ENCODE peak calls at places on chromosomes 5 and 9, in seven cellular contexts. M, R, T, D, B, C and S are unnamed samples.

GRCh38 chr5:78655731-78656130 is 7.2 kb upstream of the LHFPL2 start:
- DNase-seq in M (no peak), R (no peak), T (no peak), D (no peak), B (no peak), C (no peak), S (no peak)

GRCh38 chr5:36876389-36876964 is at the start of gene NIPBL:
- DNase-seq in M (peak), R (peak), T (peak), D (peak), B (peak), C (peak), S (peak)

GRCh38 chr5:172886974-172887491 is 53.0 kb downstream of the ERGIC1 start:
- DNase-seq in M (no peak), R (peak), T (peak), D (no peak), B (peak), C (no peak), S (no peak)

GRCh38 chr5:180085837-180086236 is 14.3 kb upstream of the RNF130 start:
- DNase-seq in M (peak), R (no peak), T (peak), D (no peak), B (no peak), C (no peak), S (peak)

GRCh38 chr9:75146229-75146628 is 57.9 kb downstream of the OSTF1 start:
- DNase-seq in M (no peak), R (no peak), T (peak), D (no peak), B (no peak), C (no peak), S (no peak)

GRCh38 chr5:107313098-107313497 is 357.6 kb downstream of the EFNA5 start:
- DNase-seq in M (no peak), R (no peak), T (no peak), D (no peak), B (no peak), C (no peak), S (no peak)

GRCh38 chr9:2610985-2611384 is 10.6 kb upstream of the VLDLR start:
- DNase-seq in M (no peak), R (no peak), T (peak), D (no peak), B (no peak), C (no peak), S (no peak)

GRCh38 chr9:136090768-136091581 is 4.1 kb downstream of the NACC2 start:
- DNase-seq in M (peak), R (peak), T (no peak), D (peak), B (peak), C (no peak), S (peak)

GRCh38 chr5:136276946-136277345 is 84.0 kb upstream of the SMIM32 start:
- DNase-seq in M (no peak), R (no peak), T (peak), D (no peak), B (no peak), C (no peak), S (no peak)

GRCh38 chr5:68708842-68709170 is 385.0 kb upstream of the SLC30A5 start:
- DNase-seq in M (no peak), R (no peak), T (peak), D (no peak), B (no peak), C (no peak), S (no peak)

GRCh38 chr5:131164931-131165727 is at the start of gene HINT1:
- DNase-seq in M (peak), R (peak), T (peak), D (peak), B (peak), C (peak), S (peak)
- TF ChIP-seq CTCF in M (no peak), R (no peak), T (peak), D (no peak), B (no peak), C (peak), S (no peak)

GRCh38 chr5:181088289-181088688 is 42.7 kb downstream of the OR2V1 start:
- DNase-seq in M (peak), R (no peak), T (no peak), D (no peak), B (no peak), C (no peak), S (peak)
- TF ChIP-seq CTCF in M (peak), R (no peak), T (peak), D (peak), B (no peak), C (peak), S (peak)

GRCh38 chr5:41199660-41200059 is 13.7 kb downstream of the C6 start:
- DNase-seq in M (no peak), R (no peak), T (no peak), D (no peak), B (no peak), C (no peak), S (no peak)

GRCh38 chr5:41196197-41196596 is 17.1 kb downstream of the C6 start:
- DNase-seq in M (no peak), R (no peak), T (no peak), D (no peak), B (no peak), C (no peak), S (no peak)

GRCh38 chr5:41200506-41200905 is 12.8 kb downstream of the C6 start:
- DNase-seq in M (no peak), R (no peak), T (no peak), D (no peak), B (no peak), C (no peak), S (no peak)

GRCh38 chr5:41195228-41195627 is 18.1 kb downstream of the C6 start:
- DNase-seq in M (no peak), R (no peak), T (no peak), D (no peak), B (no peak), C (no peak), S (no peak)

GRCh38 chr5:41201082-41201772 is 12.1 kb downstream of the C6 start:
- DNase-seq in M (no peak), R (no peak), T (peak), D (no peak), B (no peak), C (no peak), S (no peak)
- TF ChIP-seq CTCF in M (no peak), R (no peak), T (no peak), D (no peak), B (no peak), C (no peak), S (no peak)

GRCh38 chr5:137822158-137822764 is 45.4 kb upstream of the MYOT start:
- DNase-seq in M (peak), R (peak), T (peak), D (no peak), B (peak), C (peak), S (peak)
- TF ChIP-seq CTCF in M (peak), R (peak), T (peak), D (peak), B (peak), C (peak), S (no peak)

GRCh38 chr9:133437753-133438531 is 15.8 kb downstream of the ADAMTS13 start:
- DNase-seq in M (peak), R (no peak), T (no peak), D (no peak), B (no peak), C (peak), S (no peak)
- TF ChIP-seq CTCF in M (peak), R (no peak), T (peak), D (no peak), B (no peak), C (peak), S (no peak)

DNA sequence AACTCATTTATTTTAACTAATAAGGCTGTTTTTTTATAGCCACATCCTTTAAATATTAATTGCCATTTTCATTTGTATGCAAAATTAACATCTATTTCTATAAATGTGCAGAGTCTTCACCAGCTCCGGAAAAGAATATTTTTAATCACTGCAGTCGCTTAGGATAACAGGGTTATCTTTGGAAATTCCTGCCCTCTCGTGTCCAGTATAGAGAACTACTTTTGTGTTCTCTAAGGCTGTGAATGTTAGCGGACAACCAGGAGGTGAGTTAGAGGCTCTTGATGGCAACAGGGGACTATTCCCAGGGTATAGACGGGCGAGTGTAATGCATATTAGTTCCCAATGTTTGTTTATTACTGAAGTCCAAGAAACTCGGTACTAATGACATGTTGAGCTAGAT is 59.4 kb downstream of the GGTA1 start:
- DNase-seq in M (no peak), R (no peak), T (peak), D (no peak), B (no peak), C (no peak), S (no peak)
- TF ChIP-seq CTCF in M (peak), R (no peak), T (peak), D (peak), B (no peak), C (no peak), S (no peak)

GRCh38 chr5:38207343-38207742 is 51.0 kb upstream of the EGFLAM start:
- DNase-seq in M (peak), R (no peak), T (no peak), D (no peak), B (no peak), C (no peak), S (no peak)

GRCh38 chr5:38210701-38211353 is 47.5 kb upstream of the EGFLAM start:
- DNase-seq in M (no peak), R (no peak), T (no peak), D (no peak), B (no peak), C (no peak), S (no peak)

GRCh38 chr5:38212307-38212706 is 46.1 kb upstream of the EGFLAM start:
- DNase-seq in M (no peak), R (no peak), T (no peak), D (no peak), B (no peak), C (no peak), S (no peak)

GRCh38 chr5:38211354-38211710 is 47.0 kb upstream of the EGFLAM start:
- DNase-seq in M (no peak), R (no peak), T (no peak), D (no peak), B (no peak), C (no peak), S (no peak)

DNA sequence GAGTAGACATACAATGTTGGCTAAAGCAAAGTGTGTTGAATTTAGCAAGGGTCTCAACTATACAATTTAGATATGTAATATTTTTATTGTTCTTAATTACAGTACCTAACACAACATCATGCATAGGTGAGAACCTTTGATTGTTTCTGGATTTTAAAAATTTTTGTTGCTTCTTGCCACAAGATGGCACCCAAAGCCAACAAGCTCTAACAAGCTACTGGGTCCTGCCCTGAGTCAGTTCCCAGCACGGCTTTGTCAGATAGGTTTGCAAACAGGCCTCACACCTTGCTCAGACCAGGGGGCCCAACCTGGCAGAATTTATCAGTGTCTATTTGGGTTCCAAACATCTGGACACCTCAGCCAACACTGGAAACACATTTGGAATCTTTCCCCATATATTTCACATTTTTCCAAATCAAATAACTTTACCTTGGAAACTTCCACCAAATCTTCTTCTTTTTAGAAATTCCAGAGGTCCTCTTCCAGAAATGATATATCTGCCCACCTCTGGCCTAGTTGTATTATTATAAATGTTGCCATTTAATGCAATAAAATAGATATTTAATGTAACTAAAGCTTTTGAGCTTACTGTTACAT is 49.5 kb upstream of the EGFLAM start:
- DNase-seq in M (peak), R (no peak), T (peak), D (no peak), B (no peak), C (no peak), S (peak)
- TF ChIP-seq CTCF in M (peak), R (no peak), T (peak), D (peak), B (no peak), C (peak), S (no peak)

DNA sequence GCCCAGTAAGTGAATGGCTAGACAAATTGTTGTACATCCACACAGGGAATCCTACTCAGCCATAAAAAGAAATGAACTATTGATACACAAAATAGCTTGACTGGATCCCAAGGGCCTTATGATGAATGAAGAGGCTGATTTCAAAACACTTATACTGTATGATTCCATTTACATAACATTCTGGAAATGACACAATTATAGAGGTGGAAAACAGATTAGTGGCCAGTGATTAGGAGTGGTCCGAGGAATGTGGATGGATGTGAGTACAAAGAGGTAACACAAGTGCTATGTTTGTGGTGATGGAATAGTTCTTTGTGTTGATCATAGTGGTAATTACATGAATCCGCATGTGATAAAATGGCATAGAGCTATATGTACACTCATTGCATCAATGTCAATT is 4.7 kb upstream of the UBLCP1 start:
- DNase-seq in M (no peak), R (no peak), T (no peak), D (no peak), B (no peak), C (no peak), S (no peak)
- TF ChIP-seq CTCF in M (no peak), R (no peak), T (no peak), D (no peak), B (no peak), C (no peak), S (no peak)

GRCh38 chr9:133056533-133056932 is 5.2 kb upstream of the CEL start:
- DNase-seq in M (no peak), R (no peak), T (no peak), D (no peak), B (peak), C (peak), S (no peak)

GRCh38 chr9:133058051-133058450 is 3.7 kb upstream of the CEL start:
- DNase-seq in M (no peak), R (no peak), T (no peak), D (no peak), B (no peak), C (peak), S (no peak)

GRCh38 chr9:133057006-133057405 is 4.8 kb upstream of the CEL start:
- DNase-seq in M (no peak), R (no peak), T (no peak), D (no peak), B (no peak), C (peak), S (peak)

GRCh38 chr9:133058550-133059320 is 3.0 kb upstream of the CEL start:
- DNase-seq in M (no peak), R (no peak), T (no peak), D (no peak), B (no peak), C (peak), S (peak)

GRCh38 chr9:133057553-133057952 is 4.2 kb upstream of the CEL start:
- DNase-seq in M (no peak), R (no peak), T (no peak), D (no peak), B (no peak), C (no peak), S (no peak)
- TF ChIP-seq CTCF in M (no peak), R (no peak), T (no peak), D (no peak), B (no peak), C (no peak), S (no peak)

DNA sequence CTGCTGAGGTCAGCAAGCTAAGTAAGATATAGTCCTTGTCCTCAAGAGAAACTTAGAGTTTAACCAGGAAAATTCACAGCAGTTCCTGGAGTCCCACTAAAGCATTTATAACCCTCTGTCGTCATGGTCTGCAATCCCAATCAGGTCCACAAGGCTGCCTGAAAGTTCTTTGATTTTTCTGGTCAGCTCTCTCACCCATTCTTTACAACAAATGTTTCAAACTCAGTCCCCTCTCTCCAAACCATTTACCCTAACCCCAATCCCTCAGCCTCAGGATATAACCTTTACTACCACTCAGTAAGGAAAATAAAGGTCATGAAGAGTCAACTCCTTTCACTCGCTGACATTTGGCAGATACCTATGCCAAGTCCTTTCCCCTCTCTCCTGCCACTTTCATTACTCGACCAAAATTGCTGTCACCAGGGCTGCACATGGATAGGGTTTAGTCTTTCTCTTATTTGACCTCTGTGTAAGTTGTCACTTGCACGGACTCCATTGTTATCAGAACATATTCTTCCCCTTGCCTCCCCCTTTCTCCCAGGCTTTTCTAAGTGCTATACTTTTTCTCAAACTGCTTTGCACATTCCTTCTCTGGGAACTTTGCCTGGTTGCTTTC is 936.6 kb downstream of the NR2F1-AS1 start:
- DNase-seq in M (no peak), R (no peak), T (peak), D (no peak), B (no peak), C (no peak), S (no peak)
- TF ChIP-seq CTCF in M (peak), R (no peak), T (no peak), D (peak), B (no peak), C (no peak), S (no peak)